ENCODE peak calls at places on chromosomes 6 and 20, in ten cellular contexts. O is AG04449; F is stimulated activated CD4-positive, alpha-beta T cell treated with anti-CD3 and anti-CD28 coated beads, Interleukin-4, amount 100 ng/mL, for 48 hours; G is right cardiac atrium; D is cardiac muscle cell; H is fibroblast of gingiva; J is activated CD8-positive, alpha-beta memory T cell treated with anti-CD3 and anti-CD28 coated beads, Interleukin-2, amount 50 U/mL, for 4 hours; Z is NCI-H524; L is lung; U is esophagus squamous epithelium. B is an unnamed sample.

GRCh38 chr20:47043076-47043475 is 148.4 kb downstream of the EYA2 start:
- DNase-seq in H (no peak), L (no peak), Z (no peak), O (no peak), J (no peak), F (no peak), D (no peak), U (no peak), G (no peak), B (no peak)

GRCh38 chr6:133837801-133838349 is 51.0 kb upstream of the TCF21 start:
- DNase-seq in H (no peak), O (no peak), Z (peak), J (peak), U (no peak), G (peak), F (peak), D (peak), L (peak), B (peak)

GRCh38 chr20:31617432-31618104 is 12.5 kb downstream of the ID1 start:
- DNase-seq in D (no peak), G (no peak), Z (no peak), F (no peak), H (no peak), U (no peak), L (no peak), J (no peak), O (no peak), B (no peak)

GRCh38 chr6:108751851-108752732 is 96.1 kb upstream of the ARMC2 start:
- DNase-seq in O (no peak), G (no peak), L (no peak), D (no peak), F (no peak), J (no peak), Z (no peak), H (no peak), U (no peak), B (no peak)

GRCh38 chr6:14987490-14987889 is 258.4 kb upstream of the JARID2 start:
- DNase-seq in O (no peak), H (no peak), D (no peak), F (no peak), J (no peak), Z (no peak), G (no peak), L (no peak), U (no peak), B (no peak)

GRCh38 chr6:128282956-128283355 is 237.4 kb downstream of the PTPRK start:
- DNase-seq in U (no peak), O (no peak), Z (no peak), D (no peak), J (no peak), G (no peak), H (no peak), F (no peak), L (no peak), B (no peak)

GRCh38 chr20:7180261-7181045 is 413.0 kb downstream of the BMP2 start:
- DNase-seq in O (no peak), J (no peak), L (no peak), D (peak), G (no peak), F (no peak), H (peak), U (no peak), Z (no peak), B (no peak)

GRCh38 chr6:68826501-68826900 is 191.4 kb downstream of the ADGRB3 start:
- DNase-seq in H (no peak), D (peak), L (no peak), Z (no peak), J (no peak), F (no peak), O (no peak), U (no peak), G (no peak), B (no peak)

GRCh38 chr6:41568585-41569384 is 22.6 kb downstream of the FOXP4 start:
- DNase-seq in H (no peak), D (no peak), O (no peak), J (no peak), F (no peak), G (no peak), U (no peak), Z (no peak), L (peak), B (no peak)

GRCh38 chr20:32484221-32485125 is 100.7 kb downstream of the NOL4L start:
- DNase-seq in F (peak), J (peak), D (no peak), Z (peak), L (no peak), G (peak), O (no peak), H (no peak), U (no peak), B (peak)

GRCh38 chr6:26272171-26272631 is 92.8 kb upstream of the BTN3A2 start:
- DNase-seq in D (no peak), H (peak), U (no peak), L (no peak), F (peak), Z (no peak), O (no peak), G (peak), J (peak), B (peak)

GRCh38 chr20:32512047-32512385 is 73.1 kb downstream of the NOL4L start:
- DNase-seq in J (no peak), D (no peak), G (no peak), Z (no peak), L (no peak), F (no peak), U (no peak), O (no peak), H (no peak), B (no peak)

GRCh38 chr6:21186479-21187055 is 407.0 kb upstream of the SOX4 start:
- DNase-seq in D (no peak), G (no peak), J (no peak), H (no peak), F (no peak), L (no peak), U (no peak), O (peak), Z (no peak), B (no peak)

GRCh38 chr20:611047-611842 is 1.1 kb upstream of the TCF15 start:
- DNase-seq in O (no peak), L (no peak), Z (no peak), J (no peak), H (no peak), G (no peak), F (no peak), U (no peak), D (no peak), B (no peak)

GRCh38 chr20:24444531-24445190 is 24.8 kb upstream of the SYNDIG1 start:
- DNase-seq in F (no peak), U (no peak), H (no peak), G (no peak), L (no peak), Z (no peak), D (no peak), O (no peak), J (no peak), B (no peak)

GRCh38 chr20:51637241-51637640 is 94.7 kb upstream of the NFATC2 start:
- DNase-seq in G (no peak), Z (no peak), U (no peak), H (no peak), L (no peak), O (no peak), J (no peak), D (no peak), F (no peak), B (no peak)

GRCh38 chr6:170096191-170096802 is 194.6 kb downstream of the DLL1 start:
- DNase-seq in J (no peak), U (no peak), Z (no peak), F (no peak), O (no peak), G (no peak), L (no peak), H (no peak), D (no peak), B (no peak)

GRCh38 chr20:4568560-4568959 is 153.1 kb upstream of the PRND start:
- DNase-seq in D (no peak), H (no peak), O (no peak), Z (no peak), J (no peak), U (no peak), G (no peak), F (no peak), L (no peak), B (no peak)

GRCh38 chr6:11412011-11412424 is 125.5 kb upstream of the TMEM170B start:
- DNase-seq in D (peak), J (no peak), H (peak), F (no peak), L (no peak), O (no peak), Z (peak), G (no peak), U (no peak), B (no peak)

GRCh38 chr6:52887912-52888535 is 21.5 kb downstream of the GSTA3 start:
- DNase-seq in D (no peak), L (no peak), H (no peak), J (no peak), U (no peak), O (no peak), G (no peak), F (no peak), Z (no peak), B (no peak)

GRCh38 chr6:149196091-149196490 is 121.4 kb upstream of the TAB2 start:
- DNase-seq in H (no peak), U (no peak), G (no peak), J (no peak), L (no peak), O (no peak), Z (peak), D (no peak), F (no peak), B (no peak)

GRCh38 chr20:4925842-4926530 is 75.3 kb downstream of the SLC23A2 start:
- DNase-seq in H (peak), F (no peak), J (no peak), Z (no peak), G (peak), U (no peak), L (no peak), D (peak), O (no peak), B (peak)

GRCh38 chr6:14280766-14281293 is 163.3 kb downstream of the CD83 start:
- DNase-seq in F (no peak), O (no peak), U (no peak), D (no peak), J (no peak), Z (no peak), G (no peak), H (no peak), L (no peak), B (no peak)

GRCh38 chr6:127737009-127737486 is 160.1 kb downstream of the C6orf58 start:
- DNase-seq in L (peak), Z (peak), U (no peak), F (peak), H (peak), O (peak), G (no peak), D (peak), J (peak), B (peak)

GRCh38 chr20:62149532-62150235 is 6.1 kb downstream of the SS18L1 start:
- DNase-seq in Z (no peak), O (no peak), J (no peak), H (no peak), G (no peak), D (peak), U (no peak), L (no peak), F (no peak), B (no peak)

GRCh38 chr6:3797231-3798200 is 46.0 kb upstream of the PXDC1 start:
- DNase-seq in G (no peak), L (no peak), D (peak), Z (no peak), U (no peak), H (peak), J (no peak), O (peak), F (no peak), B (no peak)

GRCh38 chr20:15834857-15835256 is 738.4 kb downstream of the KIF16B start:
- DNase-seq in H (no peak), F (no peak), D (no peak), J (no peak), U (no peak), L (no peak), O (no peak), G (no peak), Z (no peak), B (no peak)

GRCh38 chr6:130369821-130370220 is 4.0 kb downstream of the TMEM200A start:
- DNase-seq in H (no peak), L (no peak), U (no peak), F (no peak), J (no peak), O (no peak), D (no peak), Z (no peak), G (no peak), B (no peak)

GRCh38 chr6:90274481-90275030 is 22.1 kb downstream of the BACH2 start:
- DNase-seq in D (no peak), O (no peak), Z (peak), H (no peak), J (peak), L (no peak), F (peak), U (peak), G (no peak), B (no peak)

GRCh38 chr20:64176548-64177419 is 12.5 kb downstream of the MYT1 start:
- DNase-seq in G (no peak), L (no peak), F (no peak), U (no peak), J (no peak), D (no peak), O (no peak), H (no peak), Z (no peak), B (no peak)

GRCh38 chr6:14000901-14001300 is 76.1 kb downstream of the RNF182 start:
- DNase-seq in L (no peak), H (no peak), G (no peak), D (peak), O (no peak), Z (no peak), F (no peak), J (no peak), U (no peak), B (no peak)

GRCh38 chr20:53547664-53548239 is 45.9 kb downstream of the ZNF217 start:
- DNase-seq in F (no peak), J (peak), L (peak), D (peak), Z (peak), O (peak), H (peak), U (no peak), G (no peak), B (peak)

GRCh38 chr6:43481075-43481474 is 3.7 kb downstream of the TJAP1 start:
- DNase-seq in Z (no peak), H (no peak), F (no peak), U (no peak), O (no peak), D (no peak), G (no peak), L (no peak), J (no peak), B (no peak)

GRCh38 chr20:38658879-38659612 is 57.4 kb downstream of the ARHGAP40 start:
- DNase-seq in D (peak), O (no peak), H (no peak), G (no peak), J (peak), U (no peak), L (no peak), F (peak), Z (peak), B (no peak)

GRCh38 chr6:156910011-156910334 is 132.8 kb downstream of the ARID1B start:
- DNase-seq in O (no peak), G (no peak), L (no peak), U (no peak), D (no peak), J (no peak), H (no peak), Z (no peak), F (no peak), B (no peak)

GRCh38 chr20:53937330-53937729 is 133.1 kb downstream of the BCAS1 start:
- DNase-seq in J (no peak), H (peak), F (no peak), Z (no peak), D (peak), L (no peak), O (no peak), G (no peak), U (no peak), B (no peak)

GRCh38 chr20:37299718-37300529 is 10.5 kb downstream of the MANBAL start:
- DNase-seq in D (peak), Z (no peak), J (no peak), L (no peak), G (peak), F (no peak), U (no peak), H (peak), O (no peak), B (no peak)

GRCh38 chr6:100808638-100809275 is 72.4 kb downstream of the ASCC3 start:
- DNase-seq in O (peak), D (no peak), U (no peak), G (no peak), J (no peak), H (no peak), Z (no peak), F (no peak), L (no peak), B (no peak)

GRCh38 chr20:59792300-59792699 is 141.1 kb downstream of the SYCP2 start:
- DNase-seq in L (no peak), H (no peak), G (no peak), J (no peak), F (no peak), D (no peak), Z (no peak), O (no peak), U (no peak), B (no peak)

B was measured in uterus.